ENCODE peak calls at places on chromosome 2, in five cellular contexts. N is tibial nerve, Z is ascending aorta, L is testis, U is osteocyte. M is an unnamed sample.
A peak's percentile ranks its signal among the peaks of the same experiment; 100 is the strongest.

GRCh38 chr2:173204316-173204715 is 128.7 kb downstream of the MAP3K20 start:
- DNase-seq in N (no peak), Z (no peak), L (no peak), U (no peak), M (no peak)

GRCh38 chr2:159939946-159940345 is 122.5 kb downstream of the PLA2R1 start:
- DNase-seq in N (no peak), Z (no peak), L (peak; percentile 36), U (no peak), M (no peak)

GRCh38 chr2:192741889-192742288 is 547.2 kb upstream of the TMEFF2 start:
- DNase-seq in N (no peak), Z (no peak), L (no peak), U (no peak), M (no peak)

GRCh38 chr2:222837643-222838056 is 23.2 kb upstream of the ACSL3 start:
- DNase-seq in N (no peak), Z (no peak), L (no peak), U (no peak), M (no peak)

GRCh38 chr2:219073413-219074129 is 12.8 kb upstream of the IHH start:
- DNase-seq in N (no peak), Z (no peak), L (peak; percentile 51), U (no peak), M (no peak)

GRCh38 chr2:114040816-114041215 is 150.9 kb downstream of the ACTR3 start:
- DNase-seq in N (no peak), Z (no peak), L (peak; percentile 42), U (no peak), M (no peak)

GRCh38 chr2:181991171-181991885 is 5.7 kb downstream of the PPP1R1C start:
- DNase-seq in N (no peak), Z (no peak), L (no peak), U (no peak), M (no peak)

GRCh38 chr2:235709969-235710879 is 216.4 kb downstream of the AGAP1 start:
- DNase-seq in N (no peak), Z (no peak), L (no peak), U (no peak), M (no peak)

GRCh38 chr2:158060862-158061435 is 40.7 kb upstream of the UPP2 start:
- DNase-seq in N (no peak), Z (no peak), L (no peak), U (no peak), M (no peak)

GRCh38 chr2:28979576-28980366 is 1.3 kb upstream of the TOGARAM2 start:
- DNase-seq in N (no peak), Z (no peak), L (no peak), U (no peak), M (no peak)

GRCh38 chr2:219557791-219558785 is 13.3 kb downstream of the OBSL1 start:
- DNase-seq in N (no peak), Z (no peak), L (no peak), U (peak; percentile 83), M (no peak)

GRCh38 chr2:145190031-145190703 is 670.2 kb upstream of the ZEB2 start:
- DNase-seq in N (no peak), Z (no peak), L (no peak), U (no peak), M (peak; percentile 17)

GRCh38 chr2:126370208-126370607 is 285.8 kb upstream of the GYPC start:
- DNase-seq in N (no peak), Z (no peak), L (no peak), U (no peak), M (no peak)

GRCh38 chr2:64291181-64291580 is 147.0 kb upstream of the PELI1 start:
- DNase-seq in N (no peak), Z (no peak), L (no peak), U (no peak), M (peak; percentile 85)

GRCh38 chr2:238845583-238846480 is 2.1 kb upstream of the TWIST2 start:
- DNase-seq in N (no peak), Z (no peak), L (no peak), U (no peak), M (peak; percentile 91)

GRCh38 chr2:210157546-210157945 is 13.7 kb downstream of the KANSL1L start:
- DNase-seq in N (no peak), Z (no peak), L (no peak), U (no peak), M (no peak)

GRCh38 chr2:176581557-176582150 is 312.4 kb downstream of the MTX2 start:
- DNase-seq in N (no peak), Z (no peak), L (no peak), U (no peak), M (no peak)

GRCh38 chr2:208984376-208985100 is 439.3 kb upstream of the MAP2 start:
- DNase-seq in N (no peak), Z (no peak), L (peak; percentile 23), U (no peak), M (no peak)

GRCh38 chr2:202237787-202238233 is 587 bp downstream of the SUMO1 start:
- DNase-seq in N (no peak), Z (no peak), L (peak; percentile 57), U (peak; percentile 80), M (no peak)

GRCh38 chr2:47265751-47266231 is 110.7 kb upstream of the STPG4 start:
- DNase-seq in N (no peak), Z (no peak), L (no peak), U (no peak), M (no peak)

GRCh38 chr2:168025487-168026203 is 221.8 kb downstream of the STK39 start:
- DNase-seq in N (no peak), Z (no peak), L (peak; percentile 19), U (no peak), M (no peak)

GRCh38 chr2:177753682-177754475 is 318.7 kb downstream of the PDE11A start:
- DNase-seq in N (peak; percentile 16), Z (peak; percentile 18), L (peak; percentile 81), U (no peak), M (peak; percentile 93)

GRCh38 chr2:95009009-95009760 is 16.3 kb upstream of the MAL start:
- DNase-seq in N (no peak), Z (no peak), L (no peak), U (no peak), M (no peak)

GRCh38 chr2:161999331-161999730 is 74.7 kb downstream of the DPP4 start:
- DNase-seq in N (no peak), Z (no peak), L (no peak), U (no peak), M (no peak)

GRCh38 chr2:73112913-73113633 is at the start of gene RAB11FIP5:
- DNase-seq in N (peak; percentile 45), Z (no peak), L (peak; percentile 78), U (no peak), M (no peak)
- TF ChIP-seq CTCF in N (no peak), Z (no peak), L (no peak), U (peak; percentile 10), M (no peak)

DNA sequence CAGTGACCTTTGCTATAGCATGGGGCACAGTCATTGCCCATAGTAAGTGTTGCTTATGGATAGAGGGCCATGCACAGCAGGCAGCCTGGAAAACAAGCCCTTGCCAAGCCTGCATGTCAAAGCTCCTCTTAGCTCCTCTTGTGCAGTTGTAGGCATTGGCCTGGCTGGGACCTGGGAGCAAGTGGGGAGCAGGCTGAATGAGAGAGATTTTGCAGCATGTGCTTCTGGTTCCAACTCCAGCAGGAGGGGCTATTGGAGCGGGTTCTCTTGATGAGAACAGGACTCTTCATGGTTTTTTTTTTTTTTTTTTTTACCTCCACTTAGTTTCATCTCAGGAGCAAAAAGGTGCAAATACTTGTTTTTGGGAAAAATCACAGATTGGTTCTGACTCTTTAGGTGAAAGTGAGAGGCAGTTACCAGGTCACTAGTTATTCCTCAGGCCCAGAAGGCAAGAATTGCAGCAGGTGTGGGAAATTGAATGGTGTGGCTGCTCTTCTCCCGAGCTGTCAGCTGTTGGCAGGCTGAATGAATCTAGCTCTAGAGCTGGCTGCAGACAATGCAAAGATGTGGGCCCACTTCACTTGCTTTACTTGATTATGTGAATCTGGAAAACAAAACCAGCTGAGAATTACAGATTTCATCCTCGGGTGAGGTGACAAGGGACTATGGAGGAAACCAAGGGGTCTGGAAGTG is 95.9 kb downstream of the MAP4K4 start:
- DNase-seq in N (no peak), Z (no peak), L (no peak), U (no peak), M (peak; percentile 64)
- TF ChIP-seq CTCF in N (no peak), Z (no peak), L (no peak), U (no peak), M (peak; percentile 17)

GRCh38 chr2:55112229-55113016 is 62.2 kb upstream of the RTN4 start:
- DNase-seq in N (peak; percentile 61), Z (no peak), L (peak; percentile 78), U (peak; percentile 90), M (no peak)
- TF ChIP-seq CTCF in N (no peak), Z (peak; percentile 13), L (no peak), U (peak; percentile 13), M (peak; percentile 19)

DNA sequence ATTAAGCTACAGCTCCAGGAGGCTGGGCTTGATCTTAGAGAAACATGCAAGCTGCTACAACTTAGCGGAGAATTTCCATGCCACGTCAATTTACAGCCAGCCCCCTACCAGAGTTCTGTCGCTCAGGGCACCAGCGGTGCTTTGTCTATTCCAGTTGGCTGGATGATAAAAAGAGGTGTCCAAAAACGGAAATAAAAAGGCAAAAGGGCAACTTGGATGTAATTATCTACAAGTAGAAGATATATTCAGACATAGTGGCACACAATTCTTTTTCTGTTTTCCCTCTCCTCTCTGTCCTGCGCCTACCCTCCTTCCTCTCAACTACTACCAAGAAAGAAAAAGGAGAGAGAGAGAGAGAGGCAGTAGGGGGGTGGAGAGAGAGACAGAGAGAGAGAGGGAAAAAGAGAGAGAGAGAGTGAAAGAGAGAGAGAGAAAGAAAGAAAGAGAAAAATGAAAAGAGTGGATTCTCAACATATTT is 363 bp upstream of the RFTN2 start:
- DNase-seq in N (no peak), Z (no peak), L (peak; percentile 30), U (no peak), M (no peak)
- TF ChIP-seq CTCF in N (no peak), Z (no peak), L (no peak), U (no peak), M (no peak)

GRCh38 chr2:199258291-199258690 is 199.4 kb downstream of the SATB2 start:
- DNase-seq in N (no peak), Z (no peak), L (no peak), U (no peak), M (no peak)
- TF ChIP-seq CTCF in N (no peak), Z (no peak), L (no peak), U (no peak), M (no peak)

GRCh38 chr2:10448646-10449480 is 736 bp upstream of the ODC1 start:
- DNase-seq in N (no peak), Z (peak; percentile 63), L (peak; percentile 90), U (peak; percentile 95), M (peak; percentile 95)
- TF ChIP-seq CTCF in N (no peak), Z (peak; percentile 29), L (no peak), U (no peak), M (no peak)

DNA sequence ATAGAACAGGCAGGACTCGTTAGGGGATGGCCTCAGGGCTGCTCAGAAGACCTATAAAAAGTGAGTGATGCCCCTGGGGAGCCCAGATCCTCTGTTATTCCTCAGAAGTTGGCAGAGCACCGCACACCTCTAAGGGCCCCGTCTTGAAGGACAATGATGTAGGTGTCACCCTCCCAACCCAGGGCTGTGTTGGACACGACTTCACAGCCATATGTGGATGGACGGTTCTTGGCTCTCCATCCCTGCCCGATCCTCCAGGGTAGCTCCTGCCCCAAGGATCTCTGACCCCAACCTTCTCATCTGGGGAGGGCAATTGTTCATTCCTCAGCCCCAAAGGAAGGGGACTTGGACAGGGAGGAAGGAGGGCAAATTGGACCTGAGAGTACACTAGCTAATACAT is 246.1 kb downstream of the DYSF start:
- DNase-seq in N (no peak), Z (no peak), L (no peak), U (no peak), M (no peak)
- TF ChIP-seq CTCF in N (no peak), Z (no peak), L (no peak), U (no peak), M (no peak)

M was measured in esophagus muscularis mucosa.